ENCODE peak calls at places on chromosome 12, in five cellular contexts. W, S, B, Y and V are unnamed samples.

GRCh38 chr12:65602579-65603295 is 221.5 kb upstream of the HMGA2 start:
- DNase-seq in Y (peak), W (peak), B (peak), S (peak), V (peak)

GRCh38 chr12:113940357-113940756 is 25.8 kb downstream of the RBM19 start:
- DNase-seq in W (no peak), Y (no peak), S (no peak), B (no peak), V (no peak)

GRCh38 chr12:48956279-48957140 is 777 bp downstream of the ARF3 start:
- DNase-seq in Y (peak), B (peak), S (peak), W (peak), V (peak)

GRCh38 chr12:23197266-23197665 is 572.3 kb downstream of the ETNK1 start:
- DNase-seq in B (no peak), S (no peak), W (no peak), Y (no peak), V (peak)

GRCh38 chr12:65536876-65537661 is 258.6 kb downstream of the MSRB3 start:
- DNase-seq in S (peak), Y (no peak), B (peak), W (no peak), V (peak)

GRCh38 chr12:2008677-2009076 is 4.4 kb upstream of the DCP1B start:
- DNase-seq in S (no peak), W (no peak), Y (peak), B (no peak), V (no peak)

GRCh38 chr12:89983622-89984021 is 275.0 kb upstream of the ATP2B1 start:
- DNase-seq in B (no peak), Y (no peak), S (no peak), W (no peak), V (no peak)

GRCh38 chr12:125121095-125121494 is 55.9 kb downstream of the AACS start:
- DNase-seq in W (peak), Y (no peak), S (no peak), B (no peak), V (no peak)

GRCh38 chr12:114938487-114939210 is 254.7 kb upstream of the TBX3 start:
- DNase-seq in Y (no peak), B (no peak), S (no peak), W (no peak), V (no peak)

GRCh38 chr12:25364529-25365339 is 114.0 kb upstream of the KRAS start:
- DNase-seq in Y (no peak), S (peak), W (no peak), B (no peak), V (no peak)

GRCh38 chr12:118330421-118331018 is 42.2 kb downstream of the TAOK3 start:
- DNase-seq in Y (no peak), S (peak), B (peak), W (no peak), V (peak)

GRCh38 chr12:14387472-14387871 is 22.0 kb downstream of the ATF7IP start:
- DNase-seq in B (no peak), W (no peak), Y (no peak), S (no peak), V (no peak)

GRCh38 chr12:49287876-49288275 is 7.1 kb upstream of the PRPH start:
- DNase-seq in S (no peak), B (no peak), W (peak), Y (no peak), V (no peak)

DNA sequence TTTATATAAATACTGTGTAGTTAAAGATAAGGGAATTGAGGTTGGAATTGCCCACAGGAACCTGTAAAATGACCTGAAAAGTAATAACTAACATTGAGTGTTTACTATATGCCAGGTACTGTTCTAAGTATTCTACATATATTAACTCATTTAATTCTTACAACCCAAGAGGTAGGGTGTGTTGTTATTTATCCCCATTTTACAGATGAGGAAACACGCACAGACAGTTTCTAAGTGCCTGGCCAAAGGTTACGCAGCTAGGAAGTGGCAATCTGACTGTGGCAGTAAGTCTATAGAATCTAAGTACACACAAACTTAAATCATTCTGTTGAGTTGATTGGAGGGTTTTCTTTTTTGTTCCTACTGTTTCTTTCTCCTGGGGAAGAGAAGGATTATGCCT is 1.1 kb upstream of the TSPAN31 start:
- DNase-seq in Y (no peak), B (no peak), S (no peak), W (no peak), V (no peak)
- H3K4me3 ChIP-seq in Y (no peak), B (no peak), S (peak), W (no peak), V (no peak)

GRCh38 chr12:95803817-95804216 is 13.3 kb upstream of the NTN4 start:
- DNase-seq in S (no peak), B (no peak), Y (no peak), W (no peak), V (no peak)
- TF ChIP-seq CTCF in S (no peak), B (no peak), Y (no peak), W (no peak), V (no peak)

GRCh38 chr12:80681287-80681686 is 26.1 kb upstream of the MYF6 start:
- DNase-seq in Y (no peak), B (no peak), S (peak), W (no peak), V (no peak)

GRCh38 chr12:80681786-80682185 is 25.6 kb upstream of the MYF6 start:
- DNase-seq in Y (no peak), S (no peak), B (no peak), W (no peak), V (no peak)

GRCh38 chr12:80679346-80680131 is 27.9 kb upstream of the MYF6 start:
- DNase-seq in Y (no peak), W (no peak), S (no peak), B (no peak), V (no peak)

DNA sequence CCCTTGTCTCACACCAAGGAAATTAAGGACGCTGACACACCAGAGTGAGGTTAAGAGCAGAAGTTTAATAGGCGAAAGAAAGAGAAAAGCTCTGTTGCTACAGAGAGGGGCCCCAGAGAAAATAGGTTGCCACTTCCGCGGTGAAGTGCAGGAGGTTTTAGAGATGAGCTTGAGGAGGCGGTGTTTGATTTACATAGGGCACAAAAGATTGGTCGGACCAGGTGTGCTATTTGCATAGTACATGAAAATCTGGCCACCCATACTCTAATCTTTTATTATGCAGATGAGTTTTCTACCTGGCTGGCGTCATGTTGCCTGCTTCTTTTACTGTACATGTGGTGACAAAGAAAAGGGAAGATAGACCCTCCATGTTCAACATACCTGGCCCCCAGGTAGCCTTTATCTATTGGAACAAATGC is 23.3 kb upstream of the MYF6 start:
- DNase-seq in W (no peak), Y (no peak), S (no peak), B (no peak), V (no peak)
- H3K4me3 ChIP-seq in W (no peak), Y (no peak), S (no peak), B (no peak), V (no peak)

GRCh38 chr12:46374286-46374685 is 1.7 kb upstream of the SLC38A2 start:
- DNase-seq in S (no peak), B (no peak), W (no peak), Y (no peak), V (no peak)

GRCh38 chr12:46372852-46373302 is 304 bp upstream of the SLC38A2 start:
- DNase-seq in W (no peak), S (no peak), Y (no peak), B (no peak), V (no peak)

GRCh38 chr12:46376579-46376978 is 4.0 kb upstream of the SLC38A2 start:
- DNase-seq in W (no peak), S (no peak), B (no peak), Y (no peak), V (no peak)

GRCh38 chr12:46373303-46374182 is 970 bp upstream of the SLC38A2 start:
- DNase-seq in W (peak), Y (peak), B (no peak), S (peak), V (peak)

GRCh38 chr12:46374711-46375110 is 2.1 kb upstream of the SLC38A2 start:
- DNase-seq in B (no peak), S (no peak), Y (no peak), W (no peak), V (no peak)
- TF ChIP-seq CTCF in B (no peak), S (no peak), Y (no peak), W (no peak), V (no peak)

DNA sequence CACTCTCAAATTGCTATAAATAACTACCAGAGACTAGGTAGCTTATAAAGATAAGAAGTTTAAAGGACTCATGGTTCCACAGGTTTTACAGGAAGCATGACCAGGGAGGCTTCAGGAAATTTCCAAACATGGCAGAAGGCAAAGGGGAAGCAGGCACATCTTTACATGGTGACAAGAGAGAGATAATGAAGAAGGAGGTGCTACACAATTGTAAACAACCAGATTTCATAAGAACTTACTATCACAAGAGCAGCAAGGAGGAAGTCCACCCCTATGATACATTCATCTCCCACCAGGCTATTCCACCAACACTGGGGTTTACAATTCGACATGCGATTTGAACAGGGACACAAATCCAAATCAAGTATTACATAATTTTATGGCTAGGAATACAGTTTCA is 257.7 kb downstream of the BTG1 start:
- DNase-seq in Y (no peak), S (no peak), W (no peak), B (no peak), V (no peak)
- H3K4me3 ChIP-seq in Y (no peak), S (no peak), W (no peak), B (no peak), V (no peak)

DNA sequence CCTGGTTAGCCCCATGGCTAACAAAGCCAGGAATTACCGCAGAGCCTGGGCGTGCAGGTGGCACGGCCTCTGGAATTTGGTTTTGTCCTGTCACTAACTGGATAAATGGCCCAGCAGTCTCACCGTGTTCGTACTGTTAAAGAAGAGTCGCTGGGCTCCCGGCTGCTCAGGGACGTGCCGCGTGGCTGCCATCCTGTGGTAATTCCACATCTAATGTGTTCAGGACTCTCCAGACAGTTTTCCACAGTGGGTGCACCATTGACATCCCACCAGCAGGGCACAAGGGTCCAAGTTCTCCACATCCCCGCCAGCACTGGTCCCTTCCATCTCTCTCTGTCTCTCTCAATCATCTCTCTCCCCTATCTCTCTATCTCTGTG is 19.6 kb downstream of the NOC4L start:
- DNase-seq in Y (no peak), B (no peak), S (no peak), W (no peak), V (no peak)
- TF ChIP-seq CTCF in Y (no peak), B (no peak), S (no peak), W (peak), V (peak)

GRCh38 chr12:16093825-16094224 is 182.7 kb downstream of the DERA start:
- DNase-seq in B (no peak), W (no peak), S (no peak), Y (no peak), V (no peak)

GRCh38 chr12:16088421-16088820 is 177.3 kb downstream of the DERA start:
- DNase-seq in S (no peak), B (no peak), Y (no peak), W (no peak), V (no peak)

GRCh38 chr12:16086462-16086861 is 175.3 kb downstream of the DERA start:
- DNase-seq in B (no peak), Y (no peak), W (no peak), S (no peak), V (no peak)

GRCh38 chr12:16094437-16094836 is 183.0 kb downstream of the SLC15A5 start:
- DNase-seq in W (no peak), Y (no peak), B (no peak), S (no peak), V (no peak)

GRCh38 chr12:16090974-16091373 is 179.8 kb downstream of the DERA start:
- DNase-seq in W (no peak), B (no peak), Y (no peak), S (no peak), V (no peak)
- H3K4me3 ChIP-seq in W (no peak), B (no peak), Y (no peak), S (no peak), V (no peak)

GRCh38 chr12:128787827-128788226 is 35.9 kb downstream of the SLC15A4 start:
- DNase-seq in B (no peak), Y (no peak), W (no peak), S (no peak), V (no peak)

GRCh38 chr12:128790221-128790620 is 33.5 kb downstream of the SLC15A4 start:
- DNase-seq in B (no peak), S (peak), Y (no peak), W (peak), V (no peak)

GRCh38 chr12:128789356-128789929 is 34.3 kb downstream of the SLC15A4 start:
- DNase-seq in S (peak), B (no peak), W (peak), Y (no peak), V (no peak)

GRCh38 chr12:128784030-128784770 is 39.6 kb downstream of the SLC15A4 start:
- DNase-seq in B (no peak), S (no peak), W (peak), Y (no peak), V (peak)

DNA sequence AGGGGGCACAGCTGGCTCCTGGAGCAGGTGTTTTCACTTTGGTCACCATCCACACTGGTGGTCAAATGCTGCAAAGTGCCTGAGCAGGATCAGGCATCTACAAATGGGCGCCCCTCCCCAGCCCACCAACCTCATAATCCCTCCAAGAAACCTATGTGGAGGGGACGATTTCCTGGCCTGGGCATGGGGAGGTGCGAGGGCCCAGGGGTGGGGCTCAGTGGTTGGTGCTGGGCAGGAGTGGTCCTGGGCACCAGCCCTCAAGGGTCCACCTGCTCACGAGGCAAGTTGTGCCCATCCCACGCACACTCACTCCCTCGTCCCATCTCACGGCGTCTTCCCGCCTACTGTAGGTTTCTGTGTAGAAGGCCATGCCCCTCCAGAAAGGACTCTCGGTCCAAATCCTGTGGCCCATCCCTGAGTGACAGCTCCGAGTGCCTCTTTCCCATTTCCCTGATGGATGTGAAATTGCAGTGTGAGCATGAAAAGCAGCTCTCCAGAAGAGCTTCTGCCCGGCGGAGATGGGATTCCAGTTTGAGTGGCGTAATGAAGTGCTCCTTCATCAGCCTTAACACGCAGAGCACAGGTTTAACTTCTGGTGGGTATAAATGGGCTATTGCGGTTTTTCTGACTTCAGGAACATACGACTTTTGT is 36.9 kb downstream of the SLC15A4 start:
- DNase-seq in W (peak), Y (no peak), B (no peak), S (no peak), V (no peak)
- TF ChIP-seq CTCF in W (no peak), Y (no peak), B (no peak), S (no peak), V (no peak)